ENCODE peak calls at places on chromosome 2, in ten cellular contexts. N is sigmoid colon; F is fibroblast of lung; Y is mammary epithelial cell; L is gastrocnemius medialis; B is right lobe of liver; Z is CD8-positive, alpha-beta T cell; V is tibial artery; A is thoracic aorta; O is GM12878. W is an unnamed sample.
A peak's percentile ranks its signal among the peaks of the same experiment; 100 is the strongest.

GRCh38 chr2:216081487-216082387 is at the start of the genes PECR and TMEM169:
- DNase-seq in N (peak; percentile 90), F (peak; percentile 45), Y (peak; percentile 71), L (peak; percentile 64), B (peak; percentile 95), Z (peak; percentile 78), V (peak; percentile 86), A (peak; percentile 30), O (no peak), W (peak; percentile 88)

GRCh38 chr2:207505180-207505579 is 24.6 kb upstream of the CREB1 start:
- DNase-seq in N (no peak), F (no peak), Y (peak; percentile 77), L (no peak), B (no peak), Z (no peak), V (no peak), A (no peak), O (no peak), W (no peak)

GRCh38 chr2:217804338-217804737 is 198.5 kb downstream of the TNS1 start:
- DNase-seq in N (peak; percentile 67), F (no peak), Y (no peak), L (peak; percentile 57), B (no peak), Z (no peak), V (peak; percentile 68), A (no peak), O (no peak), W (no peak)

GRCh38 chr2:65662654-65663432 is 230.4 kb upstream of the SPRED2 start:
- DNase-seq in N (no peak), F (peak; percentile 98), Y (peak; percentile 78), L (no peak), B (no peak), Z (no peak), V (no peak), A (no peak), O (no peak), W (peak; percentile 15)

GRCh38 chr2:206792645-206793044 is 27.2 kb downstream of the FASTKD2 start:
- DNase-seq in N (no peak), F (no peak), Y (no peak), L (no peak), B (no peak), Z (no peak), V (no peak), A (no peak), O (no peak), W (no peak)

GRCh38 chr2:165634855-165635254 is 159.2 kb downstream of the GALNT3 start:
- DNase-seq in N (peak; percentile 71), F (peak; percentile 47), Y (no peak), L (no peak), B (no peak), Z (no peak), V (no peak), A (no peak), O (no peak), W (peak; percentile 23)

GRCh38 chr2:190216829-190217228 is 102.8 kb downstream of the HIBCH start:
- DNase-seq in N (no peak), F (no peak), Y (no peak), L (no peak), B (peak; percentile 60), Z (no peak), V (no peak), A (no peak), O (no peak), W (peak; percentile 33)

GRCh38 chr2:144524190-144524957 is 4.5 kb upstream of the ZEB2 start:
- DNase-seq in N (peak; percentile 80), F (peak; percentile 63), Y (no peak), L (no peak), B (peak; percentile 64), Z (peak; percentile 22), V (peak; percentile 86), A (no peak), O (no peak), W (peak; percentile 23)

GRCh38 chr2:126862730-126863129 is 36.0 kb upstream of the TEX51 start:
- DNase-seq in N (no peak), F (no peak), Y (no peak), L (no peak), B (no peak), Z (no peak), V (no peak), A (no peak), O (no peak), W (no peak)

GRCh38 chr2:126860395-126860794 is 38.3 kb upstream of the TEX51 start:
- DNase-seq in N (no peak), F (no peak), Y (no peak), L (no peak), B (no peak), Z (no peak), V (no peak), A (no peak), O (no peak), W (no peak)

GRCh38 chr2:126866451-126866850 is 32.2 kb upstream of the TEX51 start:
- DNase-seq in N (no peak), F (no peak), Y (no peak), L (no peak), B (no peak), Z (no peak), V (no peak), A (no peak), O (no peak), W (no peak)

GRCh38 chr2:126863336-126864015 is 35.2 kb upstream of the TEX51 start:
- DNase-seq in N (no peak), F (no peak), Y (no peak), L (no peak), B (no peak), Z (no peak), V (no peak), A (no peak), O (peak; percentile 13), W (no peak)

DNA sequence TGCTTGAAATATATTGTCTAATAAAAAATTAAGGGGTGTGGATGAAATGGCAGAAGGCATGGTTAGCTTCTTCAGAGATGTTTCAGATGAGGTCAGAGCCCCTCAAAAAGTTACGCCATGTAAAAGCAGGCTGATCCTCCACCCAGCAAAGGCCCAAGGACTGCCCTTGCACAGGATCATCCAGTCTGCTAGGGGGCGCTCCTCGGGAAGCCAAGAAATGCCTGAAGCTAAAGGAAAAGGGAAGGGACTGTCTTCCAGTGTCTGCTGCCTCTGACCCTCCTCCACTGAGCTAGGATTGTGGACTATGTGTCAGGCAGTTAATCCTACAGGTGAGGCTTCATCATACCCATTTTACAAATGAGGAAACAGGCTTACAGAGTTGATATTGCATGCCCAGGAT is 33.8 kb upstream of the TEX51 start:
- DNase-seq in N (no peak), F (no peak), Y (no peak), L (no peak), B (no peak), Z (no peak), V (no peak), A (no peak), O (no peak), W (no peak)
- TF ChIP-seq CTCF in N (no peak), F (peak; percentile 11), Y (no peak), L (no peak), B (no peak), Z (no peak), V (no peak), A (no peak), O (peak; percentile 32), W (no peak)

DNA sequence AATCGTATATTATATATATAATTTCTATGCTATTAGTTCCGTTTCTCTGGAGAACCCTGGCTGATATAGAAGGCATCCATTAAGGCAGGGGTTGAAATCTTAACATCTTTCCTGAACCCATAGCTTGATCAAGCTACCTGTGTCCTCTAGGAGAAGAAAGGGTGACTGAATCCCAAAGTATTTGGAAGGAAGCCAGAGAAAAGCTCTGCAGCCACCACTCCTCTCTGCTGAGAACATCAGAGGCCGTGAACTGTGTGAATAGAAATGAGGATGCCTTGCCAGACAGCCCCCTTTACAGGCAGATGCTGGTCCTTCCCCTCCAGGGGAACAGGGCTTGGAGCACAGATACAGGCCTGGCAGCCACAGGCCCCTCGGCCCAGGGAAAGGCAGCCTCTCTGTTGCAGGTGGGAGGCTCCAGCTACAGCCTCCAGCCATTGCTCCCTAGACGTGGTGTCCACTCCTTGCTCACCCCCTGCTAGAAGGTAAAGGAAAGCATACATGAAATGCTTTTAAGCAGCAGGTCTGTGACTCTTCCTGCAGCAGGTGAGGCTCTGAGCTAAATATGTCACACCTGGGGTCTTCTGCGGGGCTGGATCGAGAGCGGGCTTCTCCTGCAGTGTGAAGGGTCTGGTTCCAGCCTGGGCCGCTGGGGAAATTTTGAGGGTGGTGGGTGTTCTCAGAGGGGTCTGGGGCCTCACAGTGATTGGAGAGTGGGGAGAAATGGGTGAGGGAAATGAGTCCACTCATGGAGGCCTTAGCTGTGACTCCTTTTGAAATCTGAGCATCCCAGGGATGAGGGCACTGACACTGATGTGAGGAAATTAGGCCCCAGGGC is 233.9 kb downstream of the KLHL29 start:
- DNase-seq in N (peak; percentile 60), F (no peak), Y (peak; percentile 41), L (no peak), B (peak; percentile 29), Z (no peak), V (no peak), A (no peak), O (no peak), W (no peak)
- H3K4me1 ChIP-seq in N (peaks cover 58% of the 10 kb centered on the region), F (peaks cover 2% of the 10 kb centered on the region), Y (no peaks in the 10 kb centered on the region), L (peaks cover 19% of the 10 kb centered on the region), B (no peaks in the 10 kb centered on the region), Z (peaks cover 11% of the 10 kb centered on the region), V (peaks cover 59% of the 10 kb centered on the region), A (peaks cover 15% of the 10 kb centered on the region), O (no peaks in the 10 kb centered on the region), W (peaks cover 39% of the 10 kb centered on the region)

GRCh38 chr2:70687461-70687795 is 80.6 kb downstream of the ADD2 start:
- DNase-seq in N (peak; percentile 2), F (no peak), Y (no peak), L (no peak), B (no peak), Z (no peak), V (no peak), A (no peak), O (no peak), W (no peak)

GRCh38 chr2:70684846-70685622 is 83.0 kb downstream of the ADD2 start:
- DNase-seq in N (peak; percentile 10), F (no peak), Y (no peak), L (no peak), B (no peak), Z (no peak), V (peak; percentile 9), A (no peak), O (no peak), W (no peak)

GRCh38 chr2:70685771-70686171 is 82.2 kb downstream of the ADD2 start:
- DNase-seq in N (peak; percentile 10), F (no peak), Y (no peak), L (no peak), B (no peak), Z (no peak), V (peak; percentile 9), A (no peak), O (no peak), W (no peak)

GRCh38 chr2:70688427-70688826 is 79.6 kb downstream of the ADD2 start:
- DNase-seq in N (peak; percentile 3), F (no peak), Y (no peak), L (no peak), B (no peak), Z (no peak), V (no peak), A (no peak), O (no peak), W (no peak)

GRCh38 chr2:70686577-70687460 is 81.2 kb downstream of the ADD2 start:
- DNase-seq in N (peak; percentile 38), F (peak; percentile 34), Y (peak; percentile 30), L (peak; percentile 21), B (no peak), Z (no peak), V (peak; percentile 38), A (no peak), O (no peak), W (no peak)
- TF ChIP-seq CTCF in N (no peak), F (peak; percentile 41), Y (peak; percentile 73), L (no peak), B (no peak), Z (no peak), V (no peak), A (no peak), O (peak; percentile 46), W (no peak)

GRCh38 chr2:9249036-9249800 is 42.6 kb downstream of the ASAP2 start:
- DNase-seq in N (no peak), F (peak; percentile 48), Y (peak; percentile 88), L (no peak), B (no peak), Z (no peak), V (no peak), A (no peak), O (no peak), W (peak; percentile 52)

GRCh38 chr2:9250091-9250490 is 43.5 kb downstream of the ASAP2 start:
- DNase-seq in N (no peak), F (no peak), Y (peak; percentile 26), L (no peak), B (no peak), Z (no peak), V (no peak), A (no peak), O (no peak), W (no peak)

GRCh38 chr2:9247786-9248185 is 41.2 kb downstream of the ASAP2 start:
- DNase-seq in N (no peak), F (no peak), Y (no peak), L (no peak), B (no peak), Z (no peak), V (no peak), A (no peak), O (no peak), W (peak; percentile 47)

GRCh38 chr2:9247177-9247576 is 40.6 kb downstream of the ASAP2 start:
- DNase-seq in N (no peak), F (no peak), Y (no peak), L (no peak), B (no peak), Z (no peak), V (no peak), A (no peak), O (no peak), W (no peak)

GRCh38 chr2:9248363-9248762 is 41.8 kb downstream of the ASAP2 start:
- DNase-seq in N (no peak), F (no peak), Y (no peak), L (no peak), B (no peak), Z (no peak), V (no peak), A (no peak), O (no peak), W (no peak)
- H3K4me1 ChIP-seq in N (peaks cover 41% of the 10 kb centered on the region), F (peaks cover 16% of the 10 kb centered on the region), Y (peaks cover 75% of the 10 kb centered on the region), L (peaks cover 23% of the 10 kb centered on the region), B (no peaks in the 10 kb centered on the region), Z (no peaks in the 10 kb centered on the region), V (peaks cover 81% of the 10 kb centered on the region), A (peaks cover 81% of the 10 kb centered on the region), O (no peaks in the 10 kb centered on the region), W (peaks cover 86% of the 10 kb centered on the region)